ENCODE peak calls at places on chromosomes 7 and 10, in seven cellular contexts. D is lung microvascular endothelial cell, W is GM23338, V is IMR-90, B is iPS-NIHi11, N is NB4, I is GM04503. E is an unnamed sample.
A peak's percentile ranks its signal among the peaks of the same experiment; 100 is the strongest.

GRCh38 chr10:22599048-22599561 is 115.3 kb downstream of the PIP4K2A start:
- DNase-seq in N (peak; percentile 14), D (no peak), V (peak; percentile 88), W (no peak), B (no peak), I (peak; percentile 47), E (peak; percentile 44)

GRCh38 chr7:115332691-115333090 is 410.8 kb downstream of the MDFIC start:
- DNase-seq in W (no peak), B (no peak), N (no peak), D (no peak), V (peak; percentile 49), I (no peak), E (no peak)

GRCh38 chr10:96280859-96281258 is 9.5 kb upstream of the BLNK start:
- DNase-seq in D (no peak), W (no peak), V (no peak), I (no peak), B (no peak), N (no peak), E (no peak)

GRCh38 chr10:89207801-89208551 is 859 bp upstream of the CH25H start:
- DNase-seq in V (no peak), W (peak; percentile 73), I (no peak), B (peak; percentile 46), N (peak; percentile 43), D (peak; percentile 84), E (no peak)

GRCh38 chr7:127366680-127367079 is 25.8 kb downstream of the ZNF800 start:
- DNase-seq in D (no peak), B (no peak), N (no peak), W (no peak), I (no peak), V (no peak), E (no peak)

GRCh38 chr7:55533050-55533728 is 39.1 kb downstream of the VOPP1 start:
- DNase-seq in I (no peak), W (no peak), V (peak; percentile 86), D (peak; percentile 39), N (peak; percentile 92), B (no peak), E (peak; percentile 13)

GRCh38 chr7:102728-103127 is 89.6 kb upstream of the FAM20C start:
- DNase-seq in B (no peak), D (no peak), N (peak; percentile 54), V (no peak), I (peak; percentile 31), W (no peak), E (no peak)

GRCh38 chr10:385571-386300 is 250.5 kb downstream of the ZMYND11 start:
- DNase-seq in B (no peak), I (no peak), D (no peak), V (no peak), N (no peak), W (no peak), E (no peak)

GRCh38 chr10:96740141-96740540 is 19.8 kb upstream of the PIK3AP1 start:
- DNase-seq in D (no peak), N (peak; percentile 44), V (no peak), W (no peak), B (no peak), I (no peak), E (no peak)

GRCh38 chr7:16223963-16224707 is 197.2 kb downstream of the CRPPA start:
- DNase-seq in V (no peak), W (no peak), I (no peak), N (no peak), B (no peak), D (no peak), E (no peak)

GRCh38 chr10:117217196-117217761 is 20.0 kb downstream of the KCNK18 start:
- DNase-seq in B (peak; percentile 70), I (no peak), V (no peak), D (peak; percentile 15), W (peak; percentile 65), N (no peak), E (no peak)

GRCh38 chr10:71010730-71011129 is 122.4 kb upstream of the PCBD1 start:
- DNase-seq in W (no peak), I (no peak), V (no peak), B (no peak), D (peak; percentile 23), N (no peak), E (no peak)

GRCh38 chr7:158127241-158127640 is 460.4 kb downstream of the PTPRN2 start:
- DNase-seq in I (no peak), N (no peak), V (no peak), B (no peak), D (no peak), W (no peak), E (no peak)

GRCh38 chr10:1519391-1519790 is 217.9 kb downstream of the ADARB2 start:
- DNase-seq in D (no peak), V (no peak), N (no peak), I (no peak), B (no peak), W (no peak), E (no peak)

GRCh38 chr7:108525327-108525984 is 479 bp downstream of the PNPLA8 start:
- DNase-seq in I (peak; percentile 28), B (peak; percentile 86), D (peak; percentile 85), W (peak; percentile 85), N (peak; percentile 57), V (peak; percentile 82), E (peak; percentile 48)

GRCh38 chr7:120783721-120784120 is 74.2 kb downstream of the TSPAN12 start:
- DNase-seq in W (no peak), B (no peak), I (no peak), N (no peak), D (no peak), V (no peak), E (no peak)

GRCh38 chr10:125105856-125106255 is 54.5 kb downstream of the CTBP2 start:
- DNase-seq in N (no peak), W (no peak), D (no peak), V (no peak), B (no peak), I (no peak), E (no peak)

GRCh38 chr7:122750389-122750788 is 47.7 kb upstream of the RNF148 start:
- DNase-seq in D (no peak), I (no peak), N (no peak), V (no peak), B (no peak), W (no peak), E (no peak)

GRCh38 chr10:70137135-70137534 is 4.5 kb upstream of the AIFM2 start:
- DNase-seq in V (no peak), N (no peak), I (no peak), D (no peak), B (no peak), W (no peak), E (no peak)

GRCh38 chr10:79058899-79059771 is 9.6 kb upstream of the ZMIZ1 start:
- DNase-seq in D (no peak), I (no peak), V (no peak), B (no peak), W (no peak), N (no peak), E (no peak)

GRCh38 chr10:131692176-131692575 is 208.6 kb upstream of the PPP2R2D start:
- DNase-seq in D (no peak), W (no peak), I (no peak), V (no peak), B (no peak), N (no peak), E (no peak)

E was measured in HS-5.